ENCODE peak calls at places on chromosomes 11 and 22, in nine cellular contexts. L is ovary, S is suprapubic skin, N is GM12891, U is psoas muscle, A is HFFc6, O is putamen, Q is NCI-H2081, D is C1 segment of cervical spinal cord. M is an unnamed sample.

GRCh38 chr11:12827929-12828812 is 153.9 kb downstream of the TEAD1 start:
- DNase-seq in U (no peak), D (no peak), N (no peak), L (peak), Q (peak), A (peak), O (peak), S (no peak), M (no peak)

GRCh38 chr22:38777087-38777671 is 16.8 kb downstream of the DNAL4 start:
- DNase-seq in Q (no peak), O (no peak), S (no peak), N (no peak), L (no peak), A (no peak), U (peak), D (no peak), M (no peak)

GRCh38 chr11:122181893-122182292 is 65.9 kb upstream of the BLID start:
- DNase-seq in O (no peak), A (no peak), D (no peak), N (no peak), S (no peak), Q (no peak), U (no peak), L (no peak), M (no peak)

GRCh38 chr11:16749092-16749491 is 10.6 kb downstream of the C11orf58 start:
- DNase-seq in S (no peak), A (no peak), U (no peak), L (no peak), O (no peak), D (no peak), Q (no peak), N (no peak), M (no peak)

GRCh38 chr11:11396290-11397042 is 43.4 kb upstream of the CSNK2A3 start:
- DNase-seq in A (peak), D (no peak), L (no peak), U (no peak), O (peak), N (no peak), S (no peak), Q (no peak), M (no peak)

GRCh38 chr11:132499661-132500060 is 1032.6 kb downstream of the OPCML start:
- DNase-seq in L (no peak), N (no peak), Q (no peak), U (no peak), S (no peak), D (no peak), A (no peak), O (no peak), M (no peak)

GRCh38 chr11:206516-207212 is 535 bp downstream of the BET1L start:
- DNase-seq in A (no peak), Q (no peak), N (no peak), U (no peak), D (no peak), S (peak), O (no peak), L (no peak), M (no peak)

GRCh38 chr22:48492371-48493320 is 1335.0 kb downstream of the BRD1 start:
- DNase-seq in O (peak), Q (peak), S (peak), A (peak), D (no peak), U (peak), L (peak), N (peak), M (no peak)

GRCh38 chr11:14554959-14555358 is 34.8 kb upstream of the PSMA1 start:
- DNase-seq in U (no peak), S (no peak), L (no peak), A (no peak), D (no peak), Q (no peak), O (no peak), N (no peak), M (no peak)

GRCh38 chr11:10693509-10694071 is at the start of gene IRAG1:
- DNase-seq in Q (no peak), L (peak), A (peak), N (no peak), O (no peak), D (no peak), S (peak), U (peak), M (no peak)

GRCh38 chr11:134032501-134033091 is 36.3 kb upstream of the JAM3 start:
- DNase-seq in Q (no peak), A (no peak), U (no peak), L (peak), S (no peak), D (no peak), N (no peak), O (peak), M (no peak)

GRCh38 chr11:73262851-73263495 is 9.2 kb upstream of the P2RY6 start:
- DNase-seq in O (no peak), A (peak), U (no peak), S (no peak), D (no peak), N (no peak), L (no peak), Q (no peak), M (no peak)